ENCODE peak calls at places on chromosomes 1 and 21, in five cellular contexts. B is H9, C is mammary epithelial cell, Z is adipocyte, V is endothelial cell of umbilical vein. R is an unnamed sample.
A peak's percentile ranks its signal among the peaks of the same experiment; 100 is the strongest.

GRCh38 chr1:168360151-168360550 is 79.5 kb downstream of the TBX19 start:
- DNase-seq in V (no peak), B (no peak), Z (peak; percentile 38), C (no peak), R (peak; percentile 27)

GRCh38 chr1:20440785-20441200 is 45.2 kb downstream of the CAMK2N1 start:
- DNase-seq in B (peak; percentile 83), C (peak; percentile 24), V (peak; percentile 71), Z (peak; percentile 56), R (peak; percentile 18)

GRCh38 chr1:86750076-86750475 is 45.7 kb downstream of the SH3GLB1 start:
- DNase-seq in V (no peak), B (no peak), Z (no peak), C (no peak), R (no peak)

GRCh38 chr21:42737969-42738590 is 84.7 kb downstream of the PDE9A start:
- DNase-seq in B (no peak), V (peak; percentile 25), Z (no peak), C (no peak), R (no peak)

GRCh38 chr1:221761354-221762002 is 19.6 kb upstream of the DUSP10 start:
- DNase-seq in B (no peak), V (no peak), Z (no peak), C (no peak), R (no peak)

GRCh38 chr1:156852414-156852874 is 6.5 kb downstream of the INSRR start:
- DNase-seq in B (no peak), C (no peak), Z (peak; percentile 30), V (no peak), R (no peak)

GRCh38 chr1:156499703-156500577 is 635 bp downstream of the MEF2D start:
- DNase-seq in Z (peak; percentile 71), C (no peak), B (no peak), V (peak; percentile 48), R (no peak)

GRCh38 chr21:29148535-29148934 is 18.1 kb downstream of the MAP3K7CL start:
- DNase-seq in B (no peak), V (no peak), C (peak; percentile 83), Z (no peak), R (peak; percentile 87)

GRCh38 chr1:44786841-44787426 is 1.0 kb downstream of the BEST4 start:
- DNase-seq in Z (no peak), V (no peak), C (no peak), B (no peak), R (no peak)

GRCh38 chr1:32992489-32993214 is 28.0 kb upstream of the RNF19B start:
- DNase-seq in C (peak; percentile 100), V (peak; percentile 46), Z (peak; percentile 95), B (peak; percentile 92), R (peak; percentile 99)

GRCh38 chr1:200162258-200162657 is 134.7 kb downstream of the NR5A2 start:
- DNase-seq in Z (no peak), B (no peak), V (no peak), C (no peak), R (no peak)

GRCh38 chr1:151406176-151406575 is 6.8 kb downstream of the PSMB4 start:
- DNase-seq in V (no peak), C (no peak), Z (no peak), B (no peak), R (no peak)

GRCh38 chr1:225928186-225929175 is 4.4 kb upstream of the PYCR2 start:
- DNase-seq in C (no peak), B (no peak), Z (no peak), V (peak; percentile 37), R (no peak)

GRCh38 chr1:176857632-176858031 is 306.9 kb downstream of the ASTN1 start:
- DNase-seq in V (no peak), C (peak; percentile 77), B (no peak), Z (no peak), R (no peak)

GRCh38 chr21:14875704-14876364 is 189.0 kb downstream of the NRIP1 start:
- DNase-seq in B (no peak), C (no peak), Z (peak; percentile 42), V (no peak), R (no peak)

GRCh38 chr21:14877581-14878228 is 187.1 kb downstream of the NRIP1 start:
- DNase-seq in V (peak; percentile 75), C (peak; percentile 69), B (no peak), Z (peak; percentile 4), R (peak; percentile 55)

GRCh38 chr21:14875186-14875585 is 189.6 kb downstream of the NRIP1 start:
- DNase-seq in Z (no peak), V (no peak), C (no peak), B (no peak), R (no peak)

GRCh38 chr21:14874379-14874778 is 190.4 kb downstream of the NRIP1 start:
- DNase-seq in C (no peak), B (no peak), V (no peak), Z (no peak), R (no peak)

DNA sequence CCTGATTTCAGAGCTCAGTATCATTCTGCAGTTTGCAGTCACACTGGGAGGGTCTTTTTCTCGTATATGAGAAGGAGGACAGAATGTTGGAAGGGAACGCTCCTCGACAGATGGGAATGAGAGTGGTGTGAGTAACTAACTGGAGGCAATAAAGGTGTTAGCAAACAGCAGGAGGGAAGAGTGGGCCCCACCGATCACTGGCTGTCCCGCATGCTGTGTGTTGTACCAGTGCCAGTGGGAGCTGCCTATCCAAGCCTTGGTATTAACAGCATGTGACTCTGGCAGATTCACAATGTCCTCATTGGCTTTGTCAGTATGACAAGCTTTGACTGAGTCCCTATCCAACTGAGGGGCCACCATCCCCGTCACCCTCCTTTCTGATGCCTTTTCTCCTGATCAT is 188.3 kb downstream of the NRIP1 start:
- DNase-seq in B (no peak), Z (no peak), V (no peak), C (no peak), R (no peak)
- H3K9ac ChIP-seq in B (no peak overlapping the region), Z (no peak overlapping the region), V (no peak overlapping the region), C (no peak overlapping the region), R (no peak overlapping the region)

GRCh38 chr1:78678324-78678723 is 28.7 kb downstream of the IFI44 start:
- DNase-seq in Z (no peak), C (no peak), V (no peak), B (no peak), R (no peak)
- H3K9ac ChIP-seq in Z (no peak overlapping the region), C (no peak overlapping the region), V (no peak overlapping the region), B (no peak overlapping the region), R (no peak overlapping the region)

GRCh38 chr1:27399251-27399885 is 6.9 kb downstream of the GPR3 start:
- DNase-seq in Z (no peak), B (no peak), C (no peak), V (no peak), R (no peak)
- H3K9ac ChIP-seq in Z (peak overlapping the region; percentile 68), B (no peak overlapping the region), C (no peak overlapping the region), V (no peak overlapping the region), R (no peak overlapping the region)

DNA sequence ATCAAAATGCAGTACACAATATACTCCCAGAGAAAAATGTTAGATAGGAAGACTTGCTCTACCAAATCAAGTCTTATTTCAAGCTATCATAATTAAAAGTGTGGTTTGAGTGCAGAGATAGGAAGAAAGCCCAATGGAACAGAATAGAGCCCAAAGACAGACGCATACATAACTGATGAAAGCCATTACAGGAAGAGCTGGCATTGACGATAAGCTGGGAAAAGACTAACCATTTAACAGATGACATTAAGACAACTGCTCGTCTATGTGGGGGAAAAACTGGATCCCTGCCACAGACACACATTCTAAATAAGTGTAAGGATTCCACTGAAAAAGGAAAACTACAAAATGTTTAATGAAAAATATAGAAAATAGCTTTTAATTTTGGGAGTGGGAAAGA is 85.5 kb downstream of the NGF start:
- DNase-seq in B (no peak), C (no peak), V (no peak), Z (no peak), R (no peak)
- H3K9ac ChIP-seq in B (no peak overlapping the region), C (no peak overlapping the region), V (no peak overlapping the region), Z (peak overlapping the region; percentile 72), R (no peak overlapping the region)

DNA sequence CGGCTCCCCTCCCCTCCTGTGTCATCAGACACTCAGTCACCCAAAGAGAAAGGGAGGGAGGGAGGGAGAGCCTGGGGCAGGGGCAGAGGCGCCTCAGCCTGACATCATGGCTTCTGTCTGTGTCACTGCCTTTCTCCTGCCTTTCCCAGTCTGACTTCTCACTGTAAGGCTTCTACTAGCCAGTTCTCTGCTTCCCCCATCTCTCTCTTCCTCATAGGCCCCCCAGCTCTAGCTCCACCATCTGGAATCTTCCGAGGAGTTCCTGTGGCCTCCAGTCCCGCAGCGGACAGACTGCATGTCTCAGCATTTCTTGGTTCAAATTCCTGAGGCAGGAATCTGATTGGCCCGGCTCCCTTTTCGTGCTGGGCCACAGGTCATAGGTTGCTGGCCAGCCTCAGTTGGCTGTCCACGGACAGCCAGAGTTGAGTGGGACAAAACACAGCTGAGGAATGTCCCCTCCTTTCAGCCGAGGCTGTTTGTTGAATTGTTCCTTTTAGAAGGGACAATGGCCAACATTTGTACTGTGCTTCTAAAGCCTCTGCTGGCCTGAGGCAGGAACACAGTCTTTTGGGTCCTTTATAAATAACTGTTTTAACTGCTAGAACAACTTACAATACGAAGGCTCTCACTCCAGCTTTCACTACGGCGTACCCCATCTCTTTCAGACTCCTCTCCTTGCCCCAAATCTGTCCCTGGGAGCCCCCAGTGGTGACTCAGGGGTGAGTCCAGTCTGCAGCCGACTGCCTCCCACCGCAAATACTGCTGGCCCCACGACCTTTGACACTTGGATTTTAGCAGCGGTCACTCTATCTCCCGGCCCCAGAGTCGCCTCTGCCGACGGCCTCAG is 18.8 kb upstream of the KANK4 start:
- DNase-seq in B (peak; percentile 52), C (no peak), V (no peak), Z (no peak), R (peak; percentile 21)
- H3K9ac ChIP-seq in B (no peak overlapping the region), C (no peak overlapping the region), V (no peak overlapping the region), Z (no peak overlapping the region), R (no peak overlapping the region)

DNA sequence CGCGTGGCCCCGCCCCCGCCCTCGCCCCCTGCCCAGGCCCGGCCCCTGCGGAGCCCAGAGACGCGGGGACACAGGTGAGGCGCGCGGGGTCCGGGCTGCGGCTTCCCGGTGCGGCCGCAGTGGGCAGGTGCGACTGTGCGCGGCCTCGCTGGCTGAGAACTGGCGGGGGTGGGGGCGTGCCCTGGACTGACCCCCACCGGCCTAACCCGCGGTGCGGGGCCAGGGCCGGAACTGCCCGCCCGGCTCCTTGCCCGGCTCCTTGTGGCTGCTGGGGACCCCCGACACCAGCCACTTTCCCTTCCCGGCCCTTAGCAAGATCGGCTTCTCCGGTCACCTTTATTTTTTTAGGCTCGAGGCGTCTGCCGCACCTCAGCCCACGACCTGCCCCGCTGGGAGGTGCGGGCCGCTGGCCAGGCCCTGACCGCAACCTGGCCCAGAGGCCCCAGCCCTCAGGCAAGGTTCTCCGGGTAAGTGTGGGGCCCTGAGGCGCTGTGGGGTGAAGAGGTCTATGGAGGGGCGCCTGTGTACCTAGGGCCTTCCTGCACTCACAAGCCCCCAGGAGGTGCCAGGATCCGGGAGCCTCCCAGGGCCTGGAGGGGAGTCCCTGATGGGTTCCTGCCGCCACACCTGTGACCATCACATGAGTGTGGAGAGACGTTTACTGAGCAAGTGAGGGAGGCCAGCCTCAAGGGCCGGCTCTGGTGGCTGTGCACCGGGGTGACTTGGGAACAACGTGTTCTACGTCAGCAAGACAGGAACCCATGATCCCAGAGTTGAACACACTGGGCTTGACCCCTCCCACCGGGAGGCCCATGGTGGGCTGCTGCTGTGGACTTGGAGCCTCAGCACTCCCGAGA is at the start of gene SMIM1:
- DNase-seq in B (no peak), C (no peak), Z (no peak), V (no peak), R (no peak)
- H3K9ac ChIP-seq in B (no peak within 1 kb of the TSS), C (no peak within 1 kb of the TSS), Z (no peak within 1 kb of the TSS), V (no peak within 1 kb of the TSS), R (peak within 1 kb of the TSS; percentile 43)

R was measured in astrocyte.